ENCODE peak calls at places on chromosomes 2 and 18, in nine cellular contexts. N, H, C, U, E, A, V, B and X are unnamed samples.

GRCh38 chr18:72675394-72675793 is 131.3 kb upstream of the CBLN2 start:
- DNase-seq in V (no peak), B (no peak), H (no peak), E (no peak), C (no peak), U (no peak), N (no peak), A (no peak), X (no peak)

GRCh38 chr2:18566145-18566544 is 5.7 kb upstream of the RDH14 start:
- DNase-seq in E (no peak), U (no peak), C (peak), B (no peak), H (no peak), N (no peak), A (no peak), V (no peak), X (no peak)

GRCh38 chr2:6184532-6185302 is 492.5 kb downstream of the SOX11 start:
- DNase-seq in H (no peak), U (no peak), E (no peak), N (no peak), B (no peak), V (peak), C (no peak), A (no peak), X (no peak)

GRCh38 chr2:181780159-181781081 is 100.1 kb upstream of the NEUROD1 start:
- DNase-seq in B (no peak), E (no peak), A (no peak), N (peak), U (no peak), H (no peak), C (no peak), V (peak), X (no peak)

GRCh38 chr2:39107724-39108273 is 13.1 kb downstream of the SOS1 start:
- DNase-seq in C (no peak), U (no peak), A (no peak), H (no peak), E (no peak), V (no peak), B (no peak), N (no peak), X (no peak)

GRCh38 chr2:152546230-152546837 is 170.9 kb downstream of the PRPF40A start:
- DNase-seq in V (no peak), B (no peak), C (no peak), A (no peak), E (no peak), U (no peak), N (no peak), H (no peak), X (no peak)

GRCh38 chr18:10485475-10485874 is 31.0 kb downstream of the APCDD1 start:
- DNase-seq in C (no peak), H (no peak), V (no peak), A (no peak), N (no peak), U (no peak), B (no peak), E (no peak), X (no peak)

GRCh38 chr18:58608216-58608615 is 20.7 kb downstream of the ALPK2 start:
- DNase-seq in E (no peak), A (no peak), C (no peak), N (no peak), H (no peak), U (no peak), V (no peak), B (no peak), X (no peak)

GRCh38 chr2:167052825-167053224 is 164.5 kb downstream of the XIRP2 start:
- DNase-seq in N (no peak), A (peak), E (no peak), U (no peak), B (no peak), V (peak), C (peak), H (no peak), X (no peak)

GRCh38 chr2:154758871-154759270 is 60.4 kb downstream of the KCNJ3 start:
- DNase-seq in V (no peak), U (no peak), E (no peak), A (no peak), H (no peak), B (no peak), C (no peak), N (no peak), X (no peak)

GRCh38 chr2:57981369-57981768 is 65.2 kb upstream of the VRK2 start:
- DNase-seq in C (peak), E (no peak), A (peak), H (no peak), U (no peak), B (no peak), N (no peak), V (no peak), X (no peak)

GRCh38 chr18:68449292-68449691 is 265.6 kb downstream of the TMX3 start:
- DNase-seq in E (no peak), H (no peak), U (no peak), N (no peak), C (peak), A (no peak), B (no peak), V (no peak), X (no peak)

GRCh38 chr2:30232027-30232800 is 880 bp downstream of the LBH start:
- DNase-seq in V (no peak), U (peak), B (peak), C (peak), A (no peak), E (no peak), H (peak), N (peak), X (no peak)

GRCh38 chr2:240300261-240300821 is 135.1 kb upstream of the GPC1 start:
- DNase-seq in U (no peak), H (no peak), C (no peak), V (no peak), E (no peak), A (no peak), N (no peak), B (peak), X (no peak)

GRCh38 chr2:110114007-110114591 is 1.5 kb downstream of the MALL start:
- DNase-seq in H (no peak), E (no peak), N (no peak), V (no peak), B (no peak), A (no peak), U (no peak), C (no peak), X (no peak)

GRCh38 chr2:121187922-121188411 is 97.0 kb downstream of the TFCP2L1 start:
- DNase-seq in A (no peak), C (no peak), V (no peak), N (no peak), B (peak), U (no peak), H (no peak), E (no peak), X (no peak)